ENCODE peak calls at places on chromosome 2, in ten cellular contexts. H is colonic mucosa, F is cardiac fibroblast, I is AG09309, X is HCT116, R is tibial nerve, Z is ovary, V is astrocyte of the spinal cord, Y is fibroblast of mammary gland, C is foreskin fibroblast. L is an unnamed sample.

GRCh38 chr2:72770879-72771461 is 54.9 kb downstream of the EXOC6B start:
- DNase-seq in H (peak; percentile 78), F (peak; percentile 88), I (peak; percentile 46), X (peak; percentile 56), R (no peak), Z (peak; percentile 67), V (peak; percentile 75), Y (peak; percentile 76), C (peak; percentile 44), L (peak; percentile 88)

GRCh38 chr2:238716171-238716570 is 131.7 kb upstream of the TWIST2 start:
- DNase-seq in H (no peak), F (no peak), I (no peak), X (no peak), R (no peak), Z (no peak), V (no peak), Y (no peak), C (no peak), L (no peak)

GRCh38 chr2:55620123-55620779 is 2.8 kb upstream of the PPP4R3B start:
- DNase-seq in H (no peak), F (peak; percentile 20), I (no peak), X (no peak), R (no peak), Z (no peak), V (no peak), Y (peak; percentile 23), C (no peak), L (peak; percentile 14)

GRCh38 chr2:1476617-1477195 is 63.4 kb downstream of the TPO start:
- DNase-seq in H (no peak), F (no peak), I (no peak), X (no peak), R (no peak), Z (no peak), V (no peak), Y (no peak), C (no peak), L (no peak)

GRCh38 chr2:29562896-29563295 is 358.5 kb downstream of the ALK start:
- DNase-seq in H (no peak), F (no peak), I (no peak), X (no peak), R (no peak), Z (no peak), V (peak; percentile 49), Y (peak; percentile 4), C (no peak), L (peak; percentile 77)

GRCh38 chr2:32272279-32272678 is 5.4 kb upstream of the YIPF4 start:
- DNase-seq in H (no peak), F (no peak), I (no peak), X (no peak), R (no peak), Z (no peak), V (no peak), Y (no peak), C (no peak), L (no peak)

GRCh38 chr2:13260401-13260800 is 543.7 kb downstream of the TRIB2 start:
- DNase-seq in H (no peak), F (no peak), I (no peak), X (no peak), R (no peak), Z (no peak), V (peak; percentile 1), Y (no peak), C (no peak), L (peak; percentile 19)

GRCh38 chr2:233201271-233202013 is 50.0 kb upstream of the ATG16L1 start:
- DNase-seq in H (no peak), F (no peak), I (no peak), X (no peak), R (no peak), Z (no peak), V (no peak), Y (no peak), C (no peak), L (peak; percentile 55)

GRCh38 chr2:128501022-128501690 is 182.5 kb upstream of the HS6ST1 start:
- DNase-seq in H (no peak), F (no peak), I (no peak), X (no peak), R (no peak), Z (no peak), V (no peak), Y (no peak), C (no peak), L (no peak)

GRCh38 chr2:159455330-159455918 is 160.9 kb downstream of the BAZ2B start:
- DNase-seq in H (no peak), F (no peak), I (no peak), X (no peak), R (no peak), Z (no peak), V (no peak), Y (peak; percentile 39), C (no peak), L (no peak)

GRCh38 chr2:100070078-100070477 is 72.3 kb downstream of the AFF3 start:
- DNase-seq in H (no peak), F (no peak), I (peak; percentile 28), X (no peak), R (no peak), Z (no peak), V (no peak), Y (peak; percentile 25), C (no peak), L (no peak)

GRCh38 chr2:238493880-238494572 is 67.3 kb downstream of the ASB1 start:
- DNase-seq in H (peak; percentile 43), F (no peak), I (no peak), X (no peak), R (no peak), Z (no peak), V (no peak), Y (no peak), C (no peak), L (no peak)

GRCh38 chr2:23401427-23402204 is 16.6 kb downstream of the KLHL29 start:
- DNase-seq in H (no peak), F (no peak), I (no peak), X (no peak), R (no peak), Z (no peak), V (no peak), Y (no peak), C (no peak), L (no peak)

GRCh38 chr2:18500333-18500732 is 60.1 kb downstream of the RDH14 start:
- DNase-seq in H (no peak), F (peak; percentile 93), I (no peak), X (no peak), R (no peak), Z (no peak), V (peak; percentile 64), Y (peak; percentile 97), C (peak; percentile 52), L (peak; percentile 62)

GRCh38 chr2:50895058-50895457 is 136.9 kb downstream of the NRXN1 start:
- DNase-seq in H (no peak), F (no peak), I (no peak), X (no peak), R (no peak), Z (no peak), V (peak; percentile 5), Y (no peak), C (no peak), L (no peak)

GRCh38 chr2:160621748-160622147 is 128.1 kb upstream of the RBMS1 start:
- DNase-seq in H (no peak), F (peak; percentile 32), I (no peak), X (no peak), R (no peak), Z (no peak), V (no peak), Y (peak; percentile 36), C (no peak), L (no peak)

GRCh38 chr2:226524381-226524843 is 275.2 kb downstream of the IRS1 start:
- DNase-seq in H (no peak), F (peak; percentile 96), I (peak; percentile 16), X (no peak), R (no peak), Z (no peak), V (peak; percentile 78), Y (peak; percentile 97), C (peak; percentile 89), L (no peak)

DNA sequence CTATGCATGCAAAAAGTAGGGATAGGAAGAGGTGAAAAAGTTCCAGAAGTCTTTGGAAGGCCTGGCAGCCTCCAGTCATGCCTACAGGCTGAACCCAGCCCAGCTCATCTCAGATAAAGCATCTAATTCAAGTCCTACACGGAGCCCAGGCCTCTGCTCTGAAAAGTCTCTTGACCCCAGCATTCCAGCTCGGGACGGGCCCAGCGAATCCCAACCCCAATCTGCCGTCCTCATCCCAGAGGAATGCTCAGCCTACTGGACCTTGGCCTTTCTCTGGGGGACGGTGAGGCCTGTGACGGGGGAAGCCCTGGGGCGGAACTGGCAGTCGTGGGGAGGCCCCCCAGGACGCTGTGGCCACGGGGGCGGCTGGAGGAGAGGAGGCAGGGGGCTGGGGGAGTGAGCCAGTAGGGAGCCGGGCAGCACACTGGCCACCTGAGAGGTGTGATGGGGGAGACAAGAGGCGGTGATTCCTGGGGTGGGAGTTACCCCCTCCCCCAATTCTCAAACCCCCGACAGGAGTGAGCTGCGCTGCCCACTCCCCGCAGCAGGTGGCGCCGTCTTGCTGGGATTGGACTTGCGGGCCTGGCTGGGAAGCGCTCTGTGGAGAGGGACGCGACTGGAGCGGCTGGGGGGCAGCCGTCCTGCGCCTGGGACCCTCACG is 182.4 kb upstream of the HAAO start:
- DNase-seq in H (peak; percentile 86), F (peak; percentile 69), I (no peak), X (peak; percentile 6), R (peak; percentile 83), Z (peak; percentile 88), V (peak; percentile 68), Y (peak; percentile 66), C (peak; percentile 79), L (peak; percentile 85)
- H3K4me3 ChIP-seq in H (peak overlapping the region; percentile 19), F (peak overlapping the region; percentile 45), I (peak overlapping the region; percentile 37), X (peak overlapping the region; percentile 11), R (peak overlapping the region; percentile 18), Z (peak overlapping the region; percentile 35), V (peak overlapping the region; percentile 31), Y (peak overlapping the region; percentile 29), C (no peak overlapping the region), L (peak overlapping the region; percentile 42)

DNA sequence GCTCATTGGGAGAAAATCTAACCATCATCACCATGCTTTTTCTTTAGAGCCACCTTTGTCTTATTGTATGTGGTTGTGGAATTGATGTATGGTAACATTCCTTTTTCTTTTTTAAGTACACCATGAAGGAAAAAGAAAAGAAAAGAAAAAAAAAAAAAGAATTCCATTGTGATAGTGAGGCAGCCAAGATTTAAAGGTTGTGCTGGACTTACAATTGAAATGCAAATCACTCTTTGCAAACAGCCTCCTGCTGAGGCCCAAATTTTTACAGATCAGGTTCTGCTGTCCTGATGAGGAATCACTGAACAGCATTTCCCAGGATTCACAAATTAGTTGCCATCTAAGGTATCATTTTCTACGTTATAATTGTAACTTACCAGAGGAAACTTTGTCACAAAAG is 1101.0 kb upstream of the FANCL start:
- DNase-seq in H (no peak), F (no peak), I (no peak), X (no peak), R (no peak), Z (no peak), V (no peak), Y (no peak), C (no peak), L (no peak)
- H3K4me3 ChIP-seq in H (no peak overlapping the region), F (no peak overlapping the region), I (no peak overlapping the region), X (no peak overlapping the region), R (no peak overlapping the region), Z (no peak overlapping the region), V (no peak overlapping the region), Y (no peak overlapping the region), C (no peak overlapping the region), L (no peak overlapping the region)

GRCh38 chr2:113699048-113699447 is 57.4 kb downstream of the SLC35F5 start:
- DNase-seq in H (no peak), F (no peak), I (no peak), X (no peak), R (no peak), Z (no peak), V (no peak), Y (no peak), C (no peak), L (no peak)
- H3K4me3 ChIP-seq in H (no peak overlapping the region), F (no peak overlapping the region), I (no peak overlapping the region), X (no peak overlapping the region), R (no peak overlapping the region), Z (no peak overlapping the region), V (no peak overlapping the region), Y (no peak overlapping the region), C (no peak overlapping the region), L (no peak overlapping the region)

GRCh38 chr2:112910865-112911264 is at the start of gene IL37:
- DNase-seq in H (no peak), F (no peak), I (no peak), X (no peak), R (no peak), Z (no peak), V (no peak), Y (no peak), C (no peak), L (no peak)
- H3K4me3 ChIP-seq in H (no peak within 1 kb of the TSS), F (no peak within 1 kb of the TSS), I (no peak within 1 kb of the TSS), X (no peak within 1 kb of the TSS), R (no peak within 1 kb of the TSS), Z (no peak within 1 kb of the TSS), V (no peak within 1 kb of the TSS), Y (no peak within 1 kb of the TSS), C (no peak within 1 kb of the TSS), L (no peak within 1 kb of the TSS)

L was measured in SJCRH30.